ENCODE peak calls at places on chromosomes 7 and 10, in six cellular contexts. Y, T, P, Q, L and I are unnamed samples.

GRCh38 chr10:100346351-100346764 is 675 bp upstream of the SCD start:
- DNase-seq in Y (peak), T (peak), P (peak), Q (peak), L (peak), I (peak)

GRCh38 chr10:125009580-125010235 is 67.8 kb downstream of the ZRANB1 start:
- DNase-seq in Y (no peak), T (no peak), P (no peak), Q (no peak), L (no peak), I (no peak)

GRCh38 chr10:110498982-110499795 is 1.5 kb downstream of the DUSP5 start:
- DNase-seq in Y (no peak), T (no peak), P (peak), Q (peak), L (peak), I (peak)

GRCh38 chr7:131945948-131946525 is 389.6 kb upstream of the PODXL start:
- DNase-seq in Y (no peak), T (no peak), P (no peak), Q (no peak), L (peak), I (no peak)

GRCh38 chr10:50021646-50022045 is 33.4 kb downstream of the AGAP6 start:
- DNase-seq in Y (no peak), T (no peak), P (no peak), Q (no peak), L (no peak), I (no peak)

GRCh38 chr10:102770108-102770482 is 26.3 kb downstream of the WBP1L start:
- DNase-seq in Y (no peak), T (no peak), P (no peak), Q (no peak), L (no peak), I (no peak)

GRCh38 chr10:73850863-73851461 is 23.4 kb downstream of the CAMK2G start:
- DNase-seq in Y (no peak), T (no peak), P (peak), Q (peak), L (no peak), I (no peak)

GRCh38 chr10:130300608-130301025 is 164.4 kb downstream of the GLRX3 start:
- DNase-seq in Y (no peak), T (no peak), P (no peak), Q (peak), L (no peak), I (no peak)

GRCh38 chr7:157397036-157397720 is 60.4 kb downstream of the DNAJB6 start:
- DNase-seq in Y (no peak), T (no peak), P (no peak), Q (no peak), L (no peak), I (no peak)

GRCh38 chr10:120182431-120182830 is 274.6 kb upstream of the PLPP4 start:
- DNase-seq in Y (no peak), T (no peak), P (no peak), Q (no peak), L (no peak), I (no peak)

GRCh38 chr10:12597176-12597575 is 247.8 kb downstream of the CAMK1D start:
- DNase-seq in Y (no peak), T (no peak), P (no peak), Q (no peak), L (no peak), I (no peak)